ENCODE peak calls at places on chromosomes 11 and 22, in eight cellular contexts. Q is NCI-H187 treated with DMSO at 0.1 percent for 48 hours, S is SK-MEL-5, N is substantia nigra, J is AG08395, Y is adrenal gland, P is NCI-H2171 treated with DMSO at 0.1 percent for 48 hours, F is Right ventricle myocardium inferior. I is an unnamed sample.

GRCh38 chr22:44463151-44463550 is 34.9 kb downstream of the RTL6 start:
- DNase-seq in P (no peak), Y (no peak), Q (no peak), S (no peak), N (no peak), F (no peak), J (no peak), I (no peak)

GRCh38 chr11:110818032-110818687 is 105.9 kb upstream of the ARHGAP20 start:
- DNase-seq in Q (no peak), S (no peak), N (no peak), Y (no peak), P (no peak), J (no peak), F (no peak), I (peak)

GRCh38 chr22:32413715-32414114 is 1.7 kb upstream of the RTCB start:
- DNase-seq in P (no peak), N (no peak), Y (no peak), J (peak), Q (no peak), S (peak), F (no peak), I (no peak)

GRCh38 chr11:24373516-24373915 is 123.3 kb upstream of the LUZP2 start:
- DNase-seq in Q (no peak), F (no peak), P (no peak), J (no peak), Y (no peak), S (no peak), N (no peak), I (no peak)

GRCh38 chr11:68064876-68065275 is 26.1 kb downstream of the TCIRG1 start:
- DNase-seq in S (no peak), F (no peak), P (no peak), Y (no peak), J (no peak), N (no peak), Q (no peak), I (no peak)

GRCh38 chr22:45331486-45331885 is 21.8 kb downstream of the FAM118A start:
- DNase-seq in Y (no peak), N (no peak), S (no peak), F (no peak), J (no peak), P (no peak), Q (no peak), I (no peak)

GRCh38 chr11:86625981-86626380 is 46.4 kb downstream of the ME3 start:
- DNase-seq in Q (no peak), S (no peak), P (no peak), N (no peak), F (no peak), Y (no peak), J (no peak), I (no peak)

GRCh38 chr11:120660024-120660565 is 148.5 kb downstream of the GRIK4 start:
- DNase-seq in P (no peak), Q (no peak), S (peak), N (no peak), J (peak), Y (no peak), F (no peak), I (no peak)

GRCh38 chr11:8040921-8041285 is 40.1 kb upstream of the TUB start:
- DNase-seq in S (no peak), F (no peak), P (no peak), Y (no peak), J (no peak), N (no peak), Q (no peak), I (no peak)

GRCh38 chr11:78313181-78313788 is 104.3 kb downstream of the GAB2 start:
- DNase-seq in S (peak), Y (peak), F (no peak), Q (no peak), P (no peak), J (peak), N (peak), I (peak)

GRCh38 chr11:55726715-55727324 is 46.4 kb upstream of the OR5D13 start:
- DNase-seq in S (peak), Y (no peak), J (no peak), Q (no peak), F (no peak), N (no peak), P (peak), I (no peak)

GRCh38 chr11:119108151-119108856 is 1.2 kb downstream of the C2CD2L start:
- DNase-seq in Y (no peak), J (no peak), Q (no peak), S (peak), P (no peak), F (peak), N (no peak), I (no peak)

GRCh38 chr22:18044548-18045271 is 20.3 kb upstream of the MICAL3 start:
- DNase-seq in Y (peak), J (no peak), S (no peak), F (peak), P (no peak), Q (no peak), N (peak), I (no peak)

I was measured in HS-5.